ENCODE peak calls at places on chromosomes 4 and X, in eight cellular contexts. G, A, Q, Z, W, U, S and K are unnamed samples.

GRCh38 chrX:48493890-48494364 is 14.9 kb upstream of the PORCN start:
- DNase-seq in G (peak), A (no peak), Q (no peak), Z (peak), W (no peak), U (no peak), S (no peak), K (no peak)

GRCh38 chrX:111955916-111956315 is 79.9 kb downstream of the TRPC5OS start:
- DNase-seq in G (no peak), A (no peak), Q (no peak), Z (peak), W (no peak), U (no peak), S (no peak), K (no peak)

GRCh38 chr4:17781831-17782287 is 438 bp upstream of the FAM184B start:
- DNase-seq in G (no peak), A (no peak), Q (no peak), Z (no peak), W (no peak), U (no peak), S (no peak), K (no peak)

GRCh38 chrX:54747713-54748393 is 50.2 kb downstream of the ITIH6 start:
- DNase-seq in G (no peak), A (no peak), Q (no peak), Z (no peak), W (no peak), U (no peak), S (no peak), K (no peak)

GRCh38 chr4:149108626-149109025 is 666.4 kb upstream of the NR3C2 start:
- DNase-seq in G (peak), A (no peak), Q (no peak), Z (no peak), W (no peak), U (no peak), S (no peak), K (no peak)

GRCh38 chr4:159977907-159978617 is 875.2 kb downstream of the RAPGEF2 start:
- DNase-seq in G (no peak), A (no peak), Q (no peak), Z (no peak), W (no peak), U (no peak), S (no peak), K (no peak)

GRCh38 chr4:150960818-150961217 is 54.3 kb downstream of the LRBA start:
- DNase-seq in G (peak), A (no peak), Q (peak), Z (no peak), W (no peak), U (no peak), S (no peak), K (no peak)

GRCh38 chrX:118847676-118848075 is 24.1 kb downstream of the ZCCHC12 start:
- DNase-seq in G (peak), A (no peak), Q (no peak), Z (peak), W (peak), U (no peak), S (peak), K (peak)

GRCh38 chr4:176896211-176896610 is 103.5 kb upstream of the VEGFC start:
- DNase-seq in G (no peak), A (no peak), Q (no peak), Z (no peak), W (no peak), U (no peak), S (no peak), K (no peak)

GRCh38 chr4:62402088-62402806 is 1202.1 kb downstream of the ADGRL3 start:
- DNase-seq in G (no peak), A (no peak), Q (no peak), Z (no peak), W (no peak), U (no peak), S (no peak), K (no peak)

GRCh38 chrX:46554942-46555341 is 9.7 kb upstream of the ZNF674 start:
- DNase-seq in G (peak), A (no peak), Q (no peak), Z (no peak), W (no peak), U (no peak), S (no peak), K (peak)

GRCh38 chr4:155434904-155435303 is 58.1 kb upstream of the MAP9 start:
- DNase-seq in G (peak), A (no peak), Q (no peak), Z (no peak), W (no peak), U (no peak), S (no peak), K (no peak)

GRCh38 chrX:3046253-3046909 is 5.1 kb downstream of the ARSF start:
- DNase-seq in G (no peak), A (no peak), Q (no peak), Z (no peak), W (no peak), U (no peak), S (no peak), K (no peak)

GRCh38 chr4:8351931-8352367 is 82.4 kb downstream of the HTRA3 start:
- DNase-seq in G (peak), A (no peak), Q (no peak), Z (no peak), W (no peak), U (no peak), S (no peak), K (no peak)

GRCh38 chr4:7021930-7022658 is 21.1 kb upstream of the TADA2B start:
- DNase-seq in G (peak), A (no peak), Q (no peak), Z (no peak), W (peak), U (no peak), S (no peak), K (no peak)

GRCh38 chr4:153538408-153539057 is 72.4 kb downstream of the TMEM131L start:
- DNase-seq in G (no peak), A (peak), Q (no peak), Z (no peak), W (no peak), U (no peak), S (no peak), K (no peak)

GRCh38 chr4:2534904-2535385 is 1.5 kb upstream of the FAM193A start:
- DNase-seq in G (no peak), A (no peak), Q (no peak), Z (no peak), W (no peak), U (no peak), S (no peak), K (no peak)

GRCh38 chrX:30262763-30263162 is 15.8 kb downstream of the MAGEB1 start:
- DNase-seq in G (no peak), A (no peak), Q (no peak), Z (no peak), W (no peak), U (no peak), S (no peak), K (no peak)

GRCh38 chrX:41563881-41564280 is 116.7 kb downstream of the NYX start:
- DNase-seq in G (peak), A (no peak), Q (no peak), Z (no peak), W (no peak), U (no peak), S (no peak), K (no peak)

GRCh38 chr4:6834867-6835266 is 52.3 kb downstream of the KIAA0232 start:
- DNase-seq in G (peak), A (no peak), Q (no peak), Z (no peak), W (no peak), U (no peak), S (no peak), K (no peak)

GRCh38 chr4:140308366-140309123 is 64.9 kb upstream of the SCOC start:
- DNase-seq in G (peak), A (peak), Q (no peak), Z (no peak), W (no peak), U (no peak), S (no peak), K (no peak)

GRCh38 chr4:56844817-56845580 is 23.5 kb upstream of the SPINK2 start:
- DNase-seq in G (peak), A (no peak), Q (no peak), Z (no peak), W (no peak), U (no peak), S (no peak), K (no peak)

GRCh38 chr4:136967069-136967468 is 565.2 kb downstream of the PCDH18 start:
- DNase-seq in G (no peak), A (no peak), Q (no peak), Z (no peak), W (no peak), U (no peak), S (no peak), K (no peak)

GRCh38 chr4:12956026-12956425 is 528.1 kb downstream of the RAB28 start:
- DNase-seq in G (no peak), A (no peak), Q (no peak), Z (no peak), W (no peak), U (no peak), S (no peak), K (no peak)

GRCh38 chrX:101081257-101081656 is 2.6 kb downstream of the TMEM35A start:
- DNase-seq in G (no peak), A (no peak), Q (no peak), Z (no peak), W (no peak), U (no peak), S (no peak), K (no peak)

GRCh38 chr4:154024097-154024496 is 235.2 kb upstream of the SFRP2 start:
- DNase-seq in G (no peak), A (no peak), Q (no peak), Z (no peak), W (no peak), U (no peak), S (no peak), K (no peak)

GRCh38 chr4:70365479-70365878 is 4.9 kb downstream of the SMR3A start:
- DNase-seq in G (peak), A (no peak), Q (no peak), Z (no peak), W (no peak), U (no peak), S (no peak), K (no peak)

GRCh38 chr4:1178300-1179088 is 6.1 kb upstream of the SPON2 start:
- DNase-seq in G (no peak), A (no peak), Q (no peak), Z (no peak), W (no peak), U (no peak), S (no peak), K (no peak)

GRCh38 chr4:151850751-151851150 is 89.9 kb upstream of the GATB start:
- DNase-seq in G (peak), A (no peak), Q (no peak), Z (no peak), W (no peak), U (no peak), S (no peak), K (no peak)

GRCh38 chr4:77104405-77105292 is 28.9 kb upstream of the CCNI start:
- DNase-seq in G (peak), A (peak), Q (no peak), Z (peak), W (no peak), U (no peak), S (no peak), K (no peak)

GRCh38 chr4:142615324-142615665 is 230.8 kb downstream of the INPP4B start:
- DNase-seq in G (peak), A (no peak), Q (no peak), Z (no peak), W (peak), U (no peak), S (no peak), K (no peak)

GRCh38 chr4:151921371-151921770 is 160.6 kb upstream of the GATB start:
- DNase-seq in G (peak), A (no peak), Q (no peak), Z (no peak), W (peak), U (no peak), S (no peak), K (no peak)

GRCh38 chr4:692771-693554 is 4.0 kb upstream of the SLC49A3 start:
- DNase-seq in G (no peak), A (no peak), Q (no peak), Z (no peak), W (no peak), U (no peak), S (no peak), K (no peak)

GRCh38 chr4:118400362-118400761 is 47.6 kb upstream of the PRSS12 start:
- DNase-seq in G (peak), A (no peak), Q (no peak), Z (no peak), W (no peak), U (no peak), S (no peak), K (no peak)

GRCh38 chrX:147914609-147915008 is 2.9 kb downstream of the FMR1 start:
- DNase-seq in G (no peak), A (no peak), Q (no peak), Z (no peak), W (no peak), U (no peak), S (no peak), K (no peak)